ENCODE peak calls at places on chromosome 6, in four cellular contexts. One of them, this sample, is unnamed.

GRCh38 chr6:124495316-124496176 is 466.7 kb upstream of the RNF217 start:
- DNase-seq in SJCRH30: no peak
- DNase-seq in neuronal stem cell: no peak
- DNase-seq in AG04450: no peak
- DNase-seq in this sample: no peak

GRCh38 chr6:33410711-33411631 is at the start of gene PHF1:
- DNase-seq in SJCRH30: no peak
- DNase-seq in neuronal stem cell: no peak
- DNase-seq in AG04450: peak; percentile 51
- DNase-seq in this sample: no peak

GRCh38 chr6:11921017-11921438 is 91.1 kb upstream of the HIVEP1 start:
- DNase-seq in SJCRH30: no peak
- DNase-seq in neuronal stem cell: no peak
- DNase-seq in AG04450: peak; percentile 66
- DNase-seq in this sample: no peak

GRCh38 chr6:506508-506907 is 115.0 kb downstream of the IRF4 start:
- DNase-seq in SJCRH30: no peak
- DNase-seq in neuronal stem cell: no peak
- DNase-seq in AG04450: no peak
- DNase-seq in this sample: no peak

GRCh38 chr6:48736486-48737206 is 625.6 kb upstream of the PTCHD4 start:
- DNase-seq in SJCRH30: no peak
- DNase-seq in neuronal stem cell: no peak
- DNase-seq in AG04450: peak; percentile 55
- DNase-seq in this sample: no peak

GRCh38 chr6:140393665-140394064 is 1019.2 kb upstream of the CITED2 start:
- DNase-seq in SJCRH30: no peak
- DNase-seq in neuronal stem cell: no peak
- DNase-seq in AG04450: peak; percentile 39
- DNase-seq in this sample: no peak

GRCh38 chr6:11434565-11435326 is 102.8 kb upstream of the TMEM170B start:
- DNase-seq in SJCRH30: no peak
- DNase-seq in neuronal stem cell: no peak
- DNase-seq in AG04450: peak; percentile 60
- DNase-seq in this sample: no peak

GRCh38 chr6:7262037-7262461 is 51.0 kb downstream of the SSR1 start:
- DNase-seq in SJCRH30: no peak
- DNase-seq in neuronal stem cell: no peak
- DNase-seq in AG04450: no peak
- DNase-seq in this sample: no peak

GRCh38 chr6:33014841-33015634 is 5.6 kb upstream of the HLA-DOA start:
- DNase-seq in SJCRH30: peak; percentile 82
- DNase-seq in neuronal stem cell: peak; percentile 80
- DNase-seq in AG04450: peak; percentile 73
- DNase-seq in this sample: peak; percentile 42

GRCh38 chr6:140256213-140256612 is 881.8 kb upstream of the CITED2 start:
- DNase-seq in SJCRH30: peak; percentile 32
- DNase-seq in neuronal stem cell: no peak
- DNase-seq in AG04450: no peak
- DNase-seq in this sample: no peak

GRCh38 chr6:43743682-43744381 is 26.2 kb upstream of the VEGFA start:
- DNase-seq in SJCRH30: no peak
- DNase-seq in neuronal stem cell: no peak
- DNase-seq in AG04450: no peak
- DNase-seq in this sample: no peak

GRCh38 chr6:91782789-91783188 is 1195.9 kb upstream of the MAP3K7 start:
- DNase-seq in SJCRH30: peak; percentile 28
- DNase-seq in neuronal stem cell: no peak
- DNase-seq in AG04450: no peak
- DNase-seq in this sample: no peak

GRCh38 chr6:16837217-16837972 is 76.1 kb upstream of the ATXN1 start:
- DNase-seq in SJCRH30: no peak
- DNase-seq in neuronal stem cell: no peak
- DNase-seq in AG04450: no peak
- DNase-seq in this sample: no peak

GRCh38 chr6:142367501-142368018 is 65.8 kb downstream of the ADGRG6 start:
- DNase-seq in SJCRH30: no peak
- DNase-seq in neuronal stem cell: no peak
- DNase-seq in AG04450: no peak
- DNase-seq in this sample: no peak

GRCh38 chr6:46329568-46329967 is 158.8 kb upstream of the ENPP5 start:
- DNase-seq in SJCRH30: peak; percentile 3
- DNase-seq in neuronal stem cell: no peak
- DNase-seq in AG04450: no peak
- DNase-seq in this sample: no peak

GRCh38 chr6:134295953-134296553 is 21.9 kb downstream of the SGK1 start:
- DNase-seq in SJCRH30: peak; percentile 51
- DNase-seq in neuronal stem cell: no peak
- DNase-seq in AG04450: peak; percentile 96
- DNase-seq in this sample: no peak

GRCh38 chr6:29617782-29618557 is 15.0 kb downstream of the GABBR1 start:
- DNase-seq in SJCRH30: no peak
- DNase-seq in neuronal stem cell: no peak
- DNase-seq in AG04450: no peak
- DNase-seq in this sample: no peak

GRCh38 chr6:114367315-114367961 is 24.6 kb upstream of the HS3ST5 start:
- DNase-seq in SJCRH30: no peak
- DNase-seq in neuronal stem cell: no peak
- DNase-seq in AG04450: no peak
- DNase-seq in this sample: no peak

GRCh38 chr6:25774120-25774730 is 19.7 kb downstream of the SLC17A4 start:
- DNase-seq in SJCRH30: no peak
- DNase-seq in neuronal stem cell: no peak
- DNase-seq in AG04450: no peak
- DNase-seq in this sample: no peak

GRCh38 chr6:18121580-18122127 is 823 bp downstream of the NHLRC1 start:
- DNase-seq in SJCRH30: no peak
- DNase-seq in neuronal stem cell: no peak
- DNase-seq in AG04450: no peak
- DNase-seq in this sample: no peak

GRCh38 chr6:90610671-90611542 is 24.0 kb upstream of the MAP3K7 start:
- DNase-seq in SJCRH30: peak; percentile 42
- DNase-seq in neuronal stem cell: peak; percentile 46
- DNase-seq in AG04450: no peak
- DNase-seq in this sample: peak; percentile 15

GRCh38 chr6:150025201-150025917 is at the start of gene RAET1L:
- DNase-seq in SJCRH30: no peak
- DNase-seq in neuronal stem cell: no peak
- DNase-seq in AG04450: no peak
- DNase-seq in this sample: no peak

GRCh38 chr6:112232845-112233256 is 21.5 kb downstream of the LAMA4 start:
- DNase-seq in SJCRH30: peak; percentile 73
- DNase-seq in neuronal stem cell: no peak
- DNase-seq in AG04450: peak; percentile 51
- DNase-seq in this sample: no peak

GRCh38 chr6:168157272-168158007 is 78.4 kb upstream of the FRMD1 start:
- DNase-seq in SJCRH30: no peak
- DNase-seq in neuronal stem cell: no peak
- DNase-seq in AG04450: peak; percentile 15
- DNase-seq in this sample: no peak

GRCh38 chr6:77740380-77740779 is 87.5 kb downstream of the MEI4 start:
- DNase-seq in SJCRH30: peak; percentile 20
- DNase-seq in neuronal stem cell: no peak
- DNase-seq in AG04450: no peak
- DNase-seq in this sample: no peak

GRCh38 chr6:57257911-57258541 is 35.9 kb upstream of the RAB23 start:
- DNase-seq in SJCRH30: no peak
- DNase-seq in neuronal stem cell: no peak
- DNase-seq in AG04450: peak; percentile 72
- DNase-seq in this sample: no peak

GRCh38 chr6:129489215-129489765 is 220.7 kb downstream of the ARHGAP18 start:
- DNase-seq in SJCRH30: no peak
- DNase-seq in neuronal stem cell: no peak
- DNase-seq in AG04450: no peak
- DNase-seq in this sample: no peak

GRCh38 chr6:53168516-53169257 is 20.0 kb upstream of the GCM1 start:
- DNase-seq in SJCRH30: no peak
- DNase-seq in neuronal stem cell: no peak
- DNase-seq in AG04450: no peak
- DNase-seq in this sample: no peak

GRCh38 chr6:82419088-82419720 is 55.6 kb downstream of the TPBG start:
- DNase-seq in SJCRH30: no peak
- DNase-seq in neuronal stem cell: no peak
- DNase-seq in AG04450: no peak
- DNase-seq in this sample: no peak

DNA sequence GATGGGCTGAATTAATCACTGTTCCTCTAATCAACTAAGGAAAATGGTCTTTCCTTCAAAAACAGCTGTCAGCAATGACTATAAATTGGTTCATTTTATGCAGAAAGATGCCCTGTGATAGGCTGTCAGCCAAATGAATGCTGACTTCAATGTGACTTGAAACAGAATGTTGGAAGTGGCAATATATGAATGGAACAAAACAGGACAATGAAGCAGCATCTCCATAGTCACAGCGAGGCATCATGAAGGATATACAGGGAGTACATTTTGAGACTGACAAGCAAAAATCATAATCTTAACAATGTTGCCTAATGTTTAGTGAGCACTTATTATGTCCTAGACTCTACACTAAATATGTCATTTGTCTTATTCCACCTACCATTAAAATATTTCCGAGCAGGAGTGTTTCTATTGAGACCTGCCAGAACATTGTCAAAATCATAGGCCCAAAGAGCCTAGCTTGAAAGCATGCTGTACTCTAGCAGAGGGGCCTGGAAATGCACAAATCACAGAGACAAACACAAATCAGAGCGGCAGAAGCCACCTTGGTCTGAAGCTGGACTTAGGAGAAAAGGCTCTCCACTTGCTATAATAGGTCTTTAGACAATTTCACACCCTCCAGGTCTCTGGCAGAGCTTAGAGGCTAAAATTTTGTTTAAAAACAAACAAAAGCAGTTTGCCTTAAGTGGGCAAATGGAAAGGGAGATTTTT is 63.3 kb downstream of the FAM50B start:
- DNase-seq in SJCRH30: no peak
- DNase-seq in neuronal stem cell: no peak
- DNase-seq in AG04450: no peak
- DNase-seq in this sample: no peak
- H3K9me3 ChIP-seq in SJCRH30: peaks cover 2% of the 10 kb centered on the region
- H3K9me3 ChIP-seq in neuronal stem cell: no peaks in the 10 kb centered on the region
- H3K9me3 ChIP-seq in AG04450: peaks cover 3% of the 10 kb centered on the region
- H3K9me3 ChIP-seq in this sample: no peaks in the 10 kb centered on the region

GRCh38 chr6:36082318-36082717 is 48.0 kb upstream of the MAPK13 start:
- DNase-seq in SJCRH30: no peak
- DNase-seq in neuronal stem cell: no peak
- DNase-seq in AG04450: no peak
- DNase-seq in this sample: no peak
- H3K9me3 ChIP-seq in SJCRH30: no peaks in the 10 kb centered on the region
- H3K9me3 ChIP-seq in neuronal stem cell: peaks cover 44% of the 10 kb centered on the region
- H3K9me3 ChIP-seq in AG04450: no peaks in the 10 kb centered on the region
- H3K9me3 ChIP-seq in this sample: no peaks in the 10 kb centered on the region

DNA sequence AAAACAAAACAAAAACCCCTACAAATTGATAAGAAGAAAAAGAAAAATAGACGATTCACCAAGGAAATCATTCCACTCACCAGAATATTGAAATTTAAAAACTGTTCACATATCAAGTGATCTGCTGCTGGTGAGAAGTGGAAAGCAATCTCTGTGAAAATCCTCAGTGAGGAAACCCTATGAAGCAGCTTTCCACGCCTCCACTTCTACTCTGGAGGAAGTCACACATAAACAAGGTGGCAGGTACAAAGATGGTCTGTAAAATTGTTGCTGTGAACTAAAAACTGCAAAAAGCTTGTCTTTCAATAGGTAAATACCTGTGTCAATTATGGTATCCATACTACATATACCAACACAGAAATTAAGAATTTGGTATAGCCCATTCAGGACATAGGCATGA is 18.5 kb downstream of the CD164 start:
- DNase-seq in SJCRH30: no peak
- DNase-seq in neuronal stem cell: no peak
- DNase-seq in AG04450: no peak
- DNase-seq in this sample: no peak
- H3K9me3 ChIP-seq in SJCRH30: peaks cover 7% of the 10 kb centered on the region
- H3K9me3 ChIP-seq in neuronal stem cell: peaks cover 9% of the 10 kb centered on the region
- H3K9me3 ChIP-seq in AG04450: no peaks in the 10 kb centered on the region
- H3K9me3 ChIP-seq in this sample: no peaks in the 10 kb centered on the region

GRCh38 chr6:125693480-125693879 is 56.0 kb upstream of the HEY2 start:
- DNase-seq in SJCRH30: no peak
- DNase-seq in neuronal stem cell: no peak
- DNase-seq in AG04450: no peak
- DNase-seq in this sample: no peak
- H3K9me3 ChIP-seq in SJCRH30: no peaks in the 10 kb centered on the region
- H3K9me3 ChIP-seq in neuronal stem cell: peaks cover 22% of the 10 kb centered on the region
- H3K9me3 ChIP-seq in AG04450: no peaks in the 10 kb centered on the region
- H3K9me3 ChIP-seq in this sample: peaks cover 7% of the 10 kb centered on the region

GRCh38 chr6:22952076-22952475 is 382.7 kb downstream of the HDGFL1 start:
- DNase-seq in SJCRH30: no peak
- DNase-seq in neuronal stem cell: no peak
- DNase-seq in AG04450: no peak
- DNase-seq in this sample: no peak

GRCh38 chr6:22959571-22959970 is 390.2 kb downstream of the HDGFL1 start:
- DNase-seq in SJCRH30: no peak
- DNase-seq in neuronal stem cell: no peak
- DNase-seq in AG04450: no peak
- DNase-seq in this sample: no peak

GRCh38 chr6:22956029-22956715 is 386.8 kb downstream of the HDGFL1 start:
- DNase-seq in SJCRH30: no peak
- DNase-seq in neuronal stem cell: no peak
- DNase-seq in AG04450: no peak
- DNase-seq in this sample: no peak

GRCh38 chr6:22958677-22959076 is 389.3 kb downstream of the HDGFL1 start:
- DNase-seq in SJCRH30: no peak
- DNase-seq in neuronal stem cell: no peak
- DNase-seq in AG04450: no peak
- DNase-seq in this sample: no peak

GRCh38 chr6:22954749-22955385 is 385.5 kb downstream of the HDGFL1 start:
- DNase-seq in SJCRH30: no peak
- DNase-seq in neuronal stem cell: no peak
- DNase-seq in AG04450: no peak
- DNase-seq in this sample: no peak
- H3K9me3 ChIP-seq in SJCRH30: no peaks in the 10 kb centered on the region
- H3K9me3 ChIP-seq in neuronal stem cell: peaks cover 5% of the 10 kb centered on the region
- H3K9me3 ChIP-seq in AG04450: no peaks in the 10 kb centered on the region
- H3K9me3 ChIP-seq in this sample: no peaks in the 10 kb centered on the region

GRCh38 chr6:31345026-31345730 is 11.8 kb downstream of the HLA-B start:
- DNase-seq in SJCRH30: no peak
- DNase-seq in neuronal stem cell: no peak
- DNase-seq in AG04450: no peak
- DNase-seq in this sample: no peak

GRCh38 chr6:31336872-31337496 is 20.0 kb downstream of the HLA-B start:
- DNase-seq in SJCRH30: no peak
- DNase-seq in neuronal stem cell: no peak
- DNase-seq in AG04450: no peak
- DNase-seq in this sample: no peak

GRCh38 chr6:31340228-31340627 is 16.8 kb downstream of the HLA-B start:
- DNase-seq in SJCRH30: no peak
- DNase-seq in neuronal stem cell: no peak
- DNase-seq in AG04450: no peak
- DNase-seq in this sample: no peak

GRCh38 chr6:31339210-31339609 is 17.8 kb downstream of the HLA-B start:
- DNase-seq in SJCRH30: no peak
- DNase-seq in neuronal stem cell: no peak
- DNase-seq in AG04450: no peak
- DNase-seq in this sample: no peak
- H3K9me3 ChIP-seq in SJCRH30: no peaks in the 10 kb centered on the region
- H3K9me3 ChIP-seq in neuronal stem cell: peaks cover 18% of the 10 kb centered on the region
- H3K9me3 ChIP-seq in AG04450: peaks cover 19% of the 10 kb centered on the region
- H3K9me3 ChIP-seq in this sample: no peaks in the 10 kb centered on the region